ENCODE peak calls at places on chromosomes 3 and 15, in seven cellular contexts. W, J, L, O, V, S and X are unnamed samples.

GRCh38 chr3:30635072-30635471 is 28.7 kb downstream of the TGFBR2 start:
- DNase-seq in W (no peak), J (no peak), L (no peak), O (no peak), V (no peak), S (no peak), X (no peak)

GRCh38 chr3:42666022-42666421 is 12.5 kb downstream of the ZBTB47 start:
- DNase-seq in W (no peak), J (no peak), L (peak; percentile 14), O (no peak), V (no peak), S (no peak), X (no peak)

GRCh38 chr15:31163769-31164572 is 62.4 kb upstream of the TRPM1 start:
- DNase-seq in W (no peak), J (no peak), L (no peak), O (no peak), V (peak; percentile 91), S (no peak), X (peak; percentile 50)

GRCh38 chr3:19487386-19487785 is 339.1 kb downstream of the KCNH8 start:
- DNase-seq in W (no peak), J (peak; percentile 92), L (no peak), O (no peak), V (no peak), S (no peak), X (no peak)

GRCh38 chr3:2810723-2811122 is 299.5 kb downstream of the IL5RA start:
- DNase-seq in W (no peak), J (no peak), L (no peak), O (peak; percentile 39), V (no peak), S (no peak), X (no peak)

GRCh38 chr3:152362086-152362485 is 93.4 kb downstream of the MBNL1 start:
- DNase-seq in W (no peak), J (no peak), L (no peak), O (peak; percentile 40), V (no peak), S (no peak), X (no peak)

GRCh38 chr15:35000511-35000910 is 12.4 kb upstream of the ZNF770 start:
- DNase-seq in W (no peak), J (no peak), L (peak; percentile 57), O (no peak), V (no peak), S (peak; percentile 94), X (peak; percentile 97)

GRCh38 chr3:12363397-12364195 is 74.7 kb downstream of the PPARG start:
- DNase-seq in W (no peak), J (no peak), L (no peak), O (no peak), V (no peak), S (no peak), X (no peak)

GRCh38 chr3:15327941-15328340 is 4.4 kb downstream of the SH3BP5 start:
- DNase-seq in W (peak; percentile 31), J (no peak), L (no peak), O (no peak), V (no peak), S (no peak), X (no peak)

GRCh38 chr3:183895296-183895695 is 10.6 kb upstream of the PARL start:
- DNase-seq in W (no peak), J (no peak), L (no peak), O (peak; percentile 63), V (no peak), S (peak; percentile 75), X (no peak)

GRCh38 chr3:12818773-12819172 is 22.3 kb downstream of the CAND2 start:
- DNase-seq in W (no peak), J (no peak), L (no peak), O (no peak), V (no peak), S (no peak), X (no peak)

GRCh38 chr3:1017879-1018278 is 74.9 kb upstream of the CNTN6 start:
- DNase-seq in W (no peak), J (no peak), L (no peak), O (no peak), V (no peak), S (no peak), X (no peak)

GRCh38 chr3:74469151-74469550 is 145.3 kb downstream of the CNTN3 start:
- DNase-seq in W (no peak), J (no peak), L (no peak), O (no peak), V (no peak), S (peak; percentile 21), X (no peak)

GRCh38 chr3:187051066-187051465 is 88.2 kb downstream of the RPL39L start:
- DNase-seq in W (no peak), J (no peak), L (no peak), O (no peak), V (no peak), S (no peak), X (no peak)

GRCh38 chr15:64611085-64611484 is 150.7 kb downstream of the ZNF609 start:
- DNase-seq in W (no peak), J (no peak), L (no peak), O (no peak), V (no peak), S (no peak), X (no peak)

GRCh38 chr15:30943654-30944335 is 40.1 kb downstream of the FAN1 start:
- DNase-seq in W (no peak), J (no peak), L (no peak), O (no peak), V (no peak), S (no peak), X (no peak)

GRCh38 chr15:57064033-57064432 is 145.6 kb downstream of the TCF12 start:
- DNase-seq in W (no peak), J (no peak), L (no peak), O (no peak), V (no peak), S (peak; percentile 82), X (no peak)

GRCh38 chr15:39781967-39782292 is 711 bp downstream of the FSIP1 start:
- DNase-seq in W (no peak), J (no peak), L (no peak), O (no peak), V (no peak), S (no peak), X (no peak)

GRCh38 chr15:39466428-39466827 is 114.5 kb upstream of the THBS1 start:
- DNase-seq in W (peak; percentile 46), J (no peak), L (no peak), O (no peak), V (peak; percentile 64), S (peak; percentile 96), X (no peak)

GRCh38 chr3:76096036-76096435 is 310.7 kb upstream of the ZNF717 start:
- DNase-seq in W (no peak), J (no peak), L (no peak), O (no peak), V (no peak), S (peak; percentile 37), X (no peak)

GRCh38 chr3:55907616-55908015 is 420.5 kb upstream of the WNT5A start:
- DNase-seq in W (no peak), J (no peak), L (no peak), O (no peak), V (no peak), S (no peak), X (no peak)

GRCh38 chr3:8987673-8988655 is 24.7 kb upstream of the RAD18 start:
- DNase-seq in W (peak; percentile 72), J (peak; percentile 67), L (peak; percentile 59), O (peak; percentile 83), V (no peak), S (peak; percentile 70), X (no peak)

GRCh38 chr15:83973816-83974215 is 261.8 kb upstream of the GOLGA6L4 start:
- DNase-seq in W (no peak), J (peak; percentile 35), L (no peak), O (no peak), V (no peak), S (peak; percentile 1), X (no peak)

GRCh38 chr3:86986666-86987420 is 4.1 kb downstream of the VGLL3 start:
- DNase-seq in W (no peak), J (no peak), L (no peak), O (no peak), V (no peak), S (peak; percentile 69), X (no peak)
- H3K4me3 ChIP-seq in W (no peak overlapping the region), J (no peak overlapping the region), L (no peak overlapping the region), O (no peak overlapping the region), V (no peak overlapping the region), S (peak overlapping the region; percentile 99), X (no peak overlapping the region)

GRCh38 chr15:82710208-82710555 is 507 bp upstream of the AP3B2 start:
- DNase-seq in W (no peak), J (no peak), L (no peak), O (peak; percentile 30), V (no peak), S (no peak), X (no peak)
- H3K4me3 ChIP-seq in W (no peak overlapping the region), J (peak overlapping the region; percentile 80), L (peak overlapping the region; percentile 46), O (peak overlapping the region; percentile 98), V (peak overlapping the region; percentile 68), S (peak overlapping the region; percentile 63), X (peak overlapping the region; percentile 67)

GRCh38 chr15:91031796-91032195 is 9.4 kb upstream of the VPS33B start:
- DNase-seq in W (no peak), J (no peak), L (no peak), O (no peak), V (no peak), S (no peak), X (no peak)
- H3K4me3 ChIP-seq in W (no peak overlapping the region), J (no peak overlapping the region), L (no peak overlapping the region), O (no peak overlapping the region), V (no peak overlapping the region), S (no peak overlapping the region), X (no peak overlapping the region)

GRCh38 chr3:11137627-11137959 is 16.7 kb upstream of the HRH1 start:
- DNase-seq in W (no peak), J (no peak), L (no peak), O (no peak), V (no peak), S (no peak), X (no peak)
- H3K4me3 ChIP-seq in W (no peak overlapping the region), J (no peak overlapping the region), L (no peak overlapping the region), O (no peak overlapping the region), V (no peak overlapping the region), S (peak overlapping the region; percentile 42), X (peak overlapping the region; percentile 41)

GRCh38 chr3:64238971-64239667 is 13.9 kb upstream of the PRICKLE2 start:
- DNase-seq in W (peak; percentile 29), J (peak; percentile 87), L (no peak), O (peak; percentile 77), V (peak; percentile 48), S (peak; percentile 98), X (peak; percentile 46)
- H3K4me3 ChIP-seq in W (no peak overlapping the region), J (peak overlapping the region; percentile 13), L (no peak overlapping the region), O (no peak overlapping the region), V (no peak overlapping the region), S (no peak overlapping the region), X (peak overlapping the region; percentile 29)